ENCODE peak calls at places on chromosomes 2 and 18, in ten cellular contexts. A is uterus, I is prostate gland, P is gastrocnemius medialis, S is A549, O is heart left ventricle, N is IMR-90, C is GM12891, H is body of pancreas, M is Peyer's patch. E is an unnamed sample.

GRCh38 chr2:96315005-96315399 is 9.7 kb upstream of the SNRNP200 start:
- DNase-seq in A (no peak), I (no peak), P (no peak), S (no peak), O (no peak), N (no peak), C (no peak), H (no peak), M (no peak), E (no peak)

GRCh38 chr2:201517094-201517493 is 65.6 kb downstream of the STRADB start:
- DNase-seq in A (no peak), I (no peak), P (no peak), S (no peak), O (no peak), N (peak), C (no peak), H (no peak), M (no peak), E (no peak)

GRCh38 chr2:98464772-98465310 is 20.2 kb downstream of the INPP4A start:
- DNase-seq in A (no peak), I (no peak), P (peak), S (no peak), O (no peak), N (no peak), C (no peak), H (no peak), M (no peak), E (no peak)

GRCh38 chr2:241179894-241180293 is 8.6 kb upstream of the ANO7 start:
- DNase-seq in A (no peak), I (no peak), P (no peak), S (no peak), O (no peak), N (peak), C (no peak), H (no peak), M (no peak), E (no peak)

GRCh38 chr2:100819365-100820345 is at the start of gene NPAS2:
- DNase-seq in A (peak), I (peak), P (peak), S (peak), O (peak), N (peak), C (no peak), H (peak), M (peak), E (peak)

GRCh38 chr18:53909668-53910067 is 314.8 kb downstream of the MBD2 start:
- DNase-seq in A (no peak), I (peak), P (no peak), S (peak), O (no peak), N (peak), C (peak), H (no peak), M (no peak), E (peak)

GRCh38 chr2:76711490-76711889 is 810.7 kb downstream of the LRRTM4 start:
- DNase-seq in A (no peak), I (no peak), P (no peak), S (no peak), O (no peak), N (no peak), C (no peak), H (no peak), M (no peak), E (no peak)

GRCh38 chr2:143611336-143611735 is 482.1 kb downstream of the ARHGAP15 start:
- DNase-seq in A (no peak), I (no peak), P (no peak), S (no peak), O (no peak), N (no peak), C (no peak), H (no peak), M (no peak), E (no peak)

GRCh38 chr2:122680662-122681061 is 925.2 kb downstream of the TSN start:
- DNase-seq in A (no peak), I (no peak), P (no peak), S (no peak), O (no peak), N (no peak), C (no peak), H (no peak), M (no peak), E (no peak)

GRCh38 chr18:77250501-77250925 is 865 bp downstream of the GALR1 start:
- DNase-seq in A (no peak), I (no peak), P (no peak), S (no peak), O (no peak), N (no peak), C (no peak), H (no peak), M (no peak), E (no peak)

GRCh38 chr2:99481941-99482340 is 7.9 kb downstream of the REV1 start:
- DNase-seq in A (no peak), I (no peak), P (no peak), S (no peak), O (peak), N (no peak), C (no peak), H (peak), M (no peak), E (no peak)

GRCh38 chr2:48092846-48093498 is 186.7 kb upstream of the FBXO11 start:
- DNase-seq in A (peak), I (no peak), P (no peak), S (no peak), O (no peak), N (peak), C (no peak), H (no peak), M (no peak), E (no peak)

GRCh38 chr2:188852752-188853151 is 121.4 kb upstream of the COL3A1 start:
- DNase-seq in A (no peak), I (no peak), P (no peak), S (no peak), O (no peak), N (peak), C (no peak), H (no peak), M (no peak), E (no peak)

GRCh38 chr2:126309185-126309584 is 346.8 kb upstream of the GYPC start:
- DNase-seq in A (no peak), I (no peak), P (no peak), S (no peak), O (no peak), N (no peak), C (no peak), H (no peak), M (no peak), E (no peak)

GRCh38 chr18:58213445-58213844 is 169.4 kb downstream of the NEDD4L start:
- DNase-seq in A (no peak), I (no peak), P (no peak), S (no peak), O (no peak), N (peak), C (no peak), H (no peak), M (no peak), E (no peak)

GRCh38 chr2:74833418-74834233 is at the start of gene HK2:
- DNase-seq in A (peak), I (peak), P (peak), S (peak), O (peak), N (peak), C (peak), H (peak), M (peak), E (peak)

GRCh38 chr2:65320042-65320711 is 92.5 kb downstream of the ACTR2 start:
- DNase-seq in A (no peak), I (no peak), P (peak), S (peak), O (no peak), N (peak), C (no peak), H (no peak), M (no peak), E (peak)

GRCh38 chr2:209876211-209876610 is 104.6 kb downstream of the UNC80 start:
- DNase-seq in A (no peak), I (no peak), P (no peak), S (no peak), O (no peak), N (no peak), C (no peak), H (no peak), M (no peak), E (no peak)

GRCh38 chr2:230602562-230603230 is 109.9 kb upstream of the CAB39 start:
- DNase-seq in A (no peak), I (no peak), P (no peak), S (no peak), O (no peak), N (no peak), C (peak), H (no peak), M (no peak), E (no peak)

DNA sequence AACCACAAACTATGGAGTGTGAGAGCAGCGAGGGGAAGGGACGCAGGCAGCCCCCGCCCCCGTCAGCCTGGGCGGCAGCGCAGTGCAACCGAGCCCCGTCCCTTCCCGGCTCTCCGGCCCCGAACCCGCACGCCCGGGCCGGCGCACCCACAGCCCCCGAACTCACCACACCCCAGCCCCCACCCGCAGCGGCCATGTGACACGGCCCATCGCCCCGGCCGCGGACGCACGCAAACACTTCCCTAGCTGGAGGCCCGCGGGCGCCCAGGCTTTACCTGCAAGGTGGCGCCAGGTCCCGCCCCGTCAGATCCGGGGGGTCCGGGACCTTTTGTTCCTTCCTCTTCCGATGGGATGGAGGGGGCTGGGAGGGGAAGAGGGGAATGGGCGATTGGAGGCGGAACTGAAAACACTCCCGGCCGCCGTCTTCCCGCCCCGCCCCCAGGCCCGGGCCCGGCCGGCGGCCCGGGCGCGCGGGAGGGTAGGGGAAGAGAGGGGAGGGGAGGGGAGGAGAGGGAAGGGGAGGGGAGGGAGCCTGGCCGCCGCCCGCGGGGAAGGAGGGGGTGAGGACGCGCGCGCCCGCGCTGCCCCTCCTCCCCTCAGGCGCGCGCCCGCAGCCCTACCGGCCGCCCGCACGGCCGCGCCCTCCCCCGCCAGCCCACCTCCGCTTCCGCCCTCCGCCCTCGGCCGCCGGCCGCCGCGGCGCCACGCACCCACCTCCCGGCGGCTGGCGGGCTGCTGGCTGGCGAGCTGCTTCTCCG is at the start of gene SMAD2:
- DNase-seq in A (peak), I (peak), P (peak), S (peak), O (peak), N (peak), C (peak), H (peak), M (peak), E (peak)
- TF ChIP-seq POLR2A in A (no peak), I (peak), P (no peak), S (peak), O (no peak), N (no peak), C (no peak), H (peak), M (peak), E (peak)

GRCh38 chr2:1741851-1742250 is 2.5 kb downstream of the PXDN start:
- DNase-seq in A (no peak), I (no peak), P (no peak), S (no peak), O (no peak), N (no peak), C (no peak), H (no peak), M (peak), E (no peak)

GRCh38 chr2:1744151-1744445 is 217 bp downstream of the PXDN start:
- DNase-seq in A (no peak), I (no peak), P (no peak), S (no peak), O (no peak), N (no peak), C (no peak), H (no peak), M (no peak), E (no peak)

GRCh38 chr2:1742300-1742679 is 2.0 kb downstream of the PXDN start:
- DNase-seq in A (no peak), I (no peak), P (no peak), S (no peak), O (no peak), N (peak), C (peak), H (no peak), M (peak), E (no peak)

GRCh38 chr2:1743396-1744150 is 742 bp downstream of the PXDN start:
- DNase-seq in A (peak), I (no peak), P (no peak), S (no peak), O (peak), N (peak), C (no peak), H (peak), M (peak), E (no peak)

DNA sequence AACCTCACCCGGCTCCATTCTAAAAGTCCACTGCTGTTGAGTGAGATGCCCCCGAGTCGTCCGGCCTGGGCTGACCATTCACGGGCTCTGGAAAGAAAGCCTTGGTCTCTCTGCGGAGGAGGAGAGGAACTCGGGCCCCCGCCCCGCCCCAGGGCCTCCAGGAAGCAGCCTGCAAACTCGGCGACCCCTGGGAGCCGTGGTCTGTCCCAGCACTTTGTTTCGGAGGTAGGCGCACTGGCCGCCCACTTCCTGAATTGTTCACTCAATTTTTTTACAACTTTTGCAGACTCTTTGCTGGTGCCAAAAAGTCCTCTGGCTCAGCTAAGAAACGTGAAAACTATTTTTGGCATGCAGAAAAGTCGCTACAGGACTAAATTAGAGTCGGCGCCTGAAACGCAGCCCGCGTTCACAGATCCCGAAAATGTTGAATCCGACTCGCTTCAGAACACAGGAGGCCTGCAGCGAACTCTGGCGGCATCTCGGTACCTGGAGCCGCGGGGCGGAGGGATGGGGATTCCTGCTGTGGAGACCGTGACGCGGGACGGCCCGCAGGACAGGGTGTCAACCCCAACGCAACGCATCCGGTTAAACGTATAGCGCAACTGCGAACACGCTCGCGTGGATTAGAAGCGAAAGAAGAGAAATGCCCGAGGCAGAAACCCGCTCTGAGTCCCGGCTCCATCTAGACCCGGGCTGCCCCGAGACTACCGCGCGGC is 1.5 kb downstream of the PXDN start:
- DNase-seq in A (peak), I (peak), P (peak), S (peak), O (peak), N (peak), C (peak), H (no peak), M (peak), E (no peak)
- TF ChIP-seq POLR2A in A (peak), I (no peak), P (no peak), S (no peak), O (no peak), N (peak), C (no peak), H (no peak), M (no peak), E (peak)

GRCh38 chr2:156400704-156401678 is 35.2 kb upstream of the GPD2 start:
- DNase-seq in A (peak), I (peak), P (peak), S (peak), O (peak), N (peak), C (peak), H (peak), M (peak), E (peak)

GRCh38 chr2:156398176-156398575 is 38.0 kb upstream of the GPD2 start:
- DNase-seq in A (no peak), I (no peak), P (no peak), S (no peak), O (no peak), N (no peak), C (no peak), H (no peak), M (no peak), E (no peak)

GRCh38 chr2:156401863-156402262 is 34.3 kb upstream of the GPD2 start:
- DNase-seq in A (no peak), I (no peak), P (no peak), S (no peak), O (no peak), N (no peak), C (no peak), H (no peak), M (no peak), E (no peak)

GRCh38 chr2:156399224-156399949 is 36.8 kb upstream of the GPD2 start:
- DNase-seq in A (no peak), I (peak), P (no peak), S (peak), O (no peak), N (peak), C (no peak), H (no peak), M (no peak), E (no peak)

DNA sequence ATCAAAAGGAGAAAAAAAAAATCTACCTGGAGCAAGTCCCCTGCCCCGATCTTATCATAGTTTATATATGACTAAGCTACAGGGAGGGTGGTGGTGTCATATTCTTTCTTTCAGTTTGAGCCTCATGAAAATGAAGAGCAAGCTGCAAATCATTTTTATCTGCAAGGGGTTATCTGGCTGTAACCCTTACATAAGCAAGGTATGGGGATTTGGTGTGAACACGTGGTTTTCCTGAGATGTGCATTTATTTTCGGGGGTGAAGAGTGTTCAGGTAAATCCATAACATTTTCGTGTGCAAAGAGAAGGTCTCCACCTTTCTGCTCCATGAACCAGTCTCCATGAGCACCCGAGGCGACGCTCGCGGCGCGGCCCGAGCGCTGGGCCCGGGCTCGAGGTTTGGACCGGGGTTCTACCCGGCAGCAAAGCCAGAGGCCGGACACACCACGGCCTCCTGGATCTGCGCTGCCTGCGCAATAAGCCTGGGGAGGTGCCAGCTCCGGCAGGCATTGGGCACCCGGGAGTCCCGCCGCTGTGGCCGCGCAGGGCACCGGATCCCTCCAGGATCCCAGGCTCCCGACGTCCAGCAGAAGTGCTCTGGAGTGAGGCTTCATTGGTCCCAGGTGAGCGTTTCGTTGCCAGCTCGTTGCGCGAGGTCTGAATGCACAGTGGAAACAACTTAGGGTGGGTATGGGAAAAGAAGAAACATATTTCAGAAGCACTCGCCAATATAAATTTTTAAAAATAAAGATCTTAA is 36.1 kb upstream of the GPD2 start:
- DNase-seq in A (peak), I (peak), P (peak), S (peak), O (peak), N (peak), C (peak), H (peak), M (peak), E (peak)
- TF ChIP-seq POLR2A in A (peak), I (no peak), P (no peak), S (no peak), O (no peak), N (peak), C (no peak), H (peak), M (no peak), E (no peak)

GRCh38 chr2:110204408-110205385 is at the start of gene NPHP1:
- DNase-seq in A (peak), I (peak), P (peak), S (peak), O (peak), N (peak), C (peak), H (peak), M (peak), E (peak)
- TF ChIP-seq POLR2A in A (peak), I (peak), P (peak), S (peak), O (no peak), N (peak), C (peak), H (peak), M (peak), E (peak)

GRCh38 chr2:21042958-21043743 is 722 bp downstream of the APOB start:
- DNase-seq in A (peak), I (peak), P (peak), S (peak), O (peak), N (peak), C (peak), H (peak), M (peak), E (peak)

GRCh38 chr2:21042708-21042957 is 1.2 kb downstream of the APOB start:
- DNase-seq in A (no peak), I (no peak), P (no peak), S (no peak), O (no peak), N (no peak), C (no peak), H (no peak), M (no peak), E (no peak)

GRCh38 chr2:21040468-21041377 is 3.1 kb downstream of the APOB start:
- DNase-seq in A (no peak), I (no peak), P (no peak), S (no peak), O (no peak), N (no peak), C (no peak), H (no peak), M (no peak), E (no peak)

GRCh38 chr2:21041462-21041861 is 2.4 kb downstream of the APOB start:
- DNase-seq in A (no peak), I (no peak), P (no peak), S (no peak), O (no peak), N (no peak), C (no peak), H (no peak), M (no peak), E (no peak)

GRCh38 chr2:21041943-21042707 is 1.7 kb downstream of the APOB start:
- DNase-seq in A (no peak), I (no peak), P (no peak), S (no peak), O (no peak), N (no peak), C (no peak), H (no peak), M (no peak), E (no peak)
- TF ChIP-seq POLR2A in A (no peak), I (no peak), P (no peak), S (no peak), O (no peak), N (no peak), C (no peak), H (no peak), M (no peak), E (no peak)